ENCODE peak calls at places on chromosomes 7 and 10, in four cellular contexts. C is OCI-LY7; W is CD8-positive, alpha-beta T cell; Q is CD4-positive, CD25-positive, alpha-beta regulatory T cell. X is an unnamed sample.

GRCh38 chr7:80244206-80244956 is 109.8 kb downstream of the GNAI1 start:
- DNase-seq in C (no peak), W (no peak), Q (no peak), X (no peak)

GRCh38 chr7:102390697-102391484 is 5.3 kb upstream of the PRKRIP1 start:
- DNase-seq in C (peak; percentile 81), W (peak; percentile 81), Q (peak; percentile 62), X (peak; percentile 63)

GRCh38 chr10:33306756-33307519 is 27.5 kb downstream of the NRP1 start:
- DNase-seq in C (no peak), W (no peak), Q (no peak), X (no peak)

GRCh38 chr7:11125160-11125559 is 151.5 kb downstream of the PHF14 start:
- DNase-seq in C (no peak), W (no peak), Q (no peak), X (no peak)

GRCh38 chr7:45684910-45685618 is 110.9 kb downstream of the ADCY1 start:
- DNase-seq in C (no peak), W (peak; percentile 15), Q (no peak), X (no peak)

GRCh38 chr7:47571355-47572100 is 10.4 kb downstream of the TNS3 start:
- DNase-seq in C (no peak), W (no peak), Q (no peak), X (no peak)

GRCh38 chr7:7817748-7818147 is 99.3 kb upstream of the RPA3 start:
- DNase-seq in C (no peak), W (no peak), Q (peak; percentile 23), X (no peak)

GRCh38 chr7:22329816-22330524 is 27.0 kb downstream of the RAPGEF5 start:
- DNase-seq in C (no peak), W (no peak), Q (no peak), X (no peak)

GRCh38 chr7:157888579-157888978 is 551.8 kb downstream of the DNAJB6 start:
- DNase-seq in C (no peak), W (no peak), Q (no peak), X (no peak)

GRCh38 chr7:157885140-157885539 is 548.3 kb downstream of the DNAJB6 start:
- DNase-seq in C (no peak), W (no peak), Q (no peak), X (no peak)

GRCh38 chr7:157886261-157886660 is 549.5 kb downstream of the DNAJB6 start:
- DNase-seq in C (no peak), W (no peak), Q (no peak), X (no peak)

GRCh38 chr7:157886711-157887110 is 549.9 kb downstream of the DNAJB6 start:
- DNase-seq in C (no peak), W (no peak), Q (no peak), X (no peak)

GRCh38 chr7:157887400-157887799 is 550.6 kb downstream of the DNAJB6 start:
- DNase-seq in C (no peak), W (no peak), Q (no peak), X (no peak)
- H3K9me3 ChIP-seq in C (peaks cover 16% of the 10 kb centered on the region), W (no peaks in the 10 kb centered on the region), Q (no peaks in the 10 kb centered on the region), X (no peaks in the 10 kb centered on the region)

GRCh38 chr7:63024446-63024845 is 974.2 kb upstream of the ZNF722 start:
- DNase-seq in C (no peak), W (no peak), Q (no peak), X (no peak)
- H3K9me3 ChIP-seq in C (no peaks in the 10 kb centered on the region), W (no peaks in the 10 kb centered on the region), Q (peaks cover 5% of the 10 kb centered on the region), X (peaks cover 10% of the 10 kb centered on the region)

DNA sequence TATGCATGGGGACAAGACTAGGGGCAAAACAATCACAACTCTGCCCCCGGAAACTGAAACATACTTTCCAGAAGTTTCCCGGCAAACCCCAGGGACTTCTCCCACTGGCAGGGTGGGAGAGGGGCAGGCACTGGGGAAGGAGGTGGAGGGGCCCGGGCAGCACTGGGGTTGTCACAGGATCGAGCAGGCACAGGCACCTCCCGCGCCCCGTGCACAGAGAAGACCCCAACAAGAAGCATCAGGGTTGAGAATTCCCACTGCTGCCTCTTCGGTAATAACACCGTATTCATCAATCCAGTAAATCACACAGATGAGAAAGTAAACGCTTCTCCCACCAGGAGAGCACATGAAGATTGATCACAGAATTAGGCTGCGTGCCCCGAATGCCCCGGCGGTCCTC is 490.5 kb downstream of the PTPRN2 start:
- DNase-seq in C (no peak), W (no peak), Q (no peak), X (no peak)
- H3K9me3 ChIP-seq in C (no peaks in the 10 kb centered on the region), W (no peaks in the 10 kb centered on the region), Q (no peaks in the 10 kb centered on the region), X (no peaks in the 10 kb centered on the region)

GRCh38 chr7:153370092-153370491 is 610.5 kb downstream of the ACTR3B start:
- DNase-seq in C (no peak), W (no peak), Q (no peak), X (no peak)
- H3K9me3 ChIP-seq in C (no peaks in the 10 kb centered on the region), W (no peaks in the 10 kb centered on the region), Q (peaks cover 1% of the 10 kb centered on the region), X (no peaks in the 10 kb centered on the region)

DNA sequence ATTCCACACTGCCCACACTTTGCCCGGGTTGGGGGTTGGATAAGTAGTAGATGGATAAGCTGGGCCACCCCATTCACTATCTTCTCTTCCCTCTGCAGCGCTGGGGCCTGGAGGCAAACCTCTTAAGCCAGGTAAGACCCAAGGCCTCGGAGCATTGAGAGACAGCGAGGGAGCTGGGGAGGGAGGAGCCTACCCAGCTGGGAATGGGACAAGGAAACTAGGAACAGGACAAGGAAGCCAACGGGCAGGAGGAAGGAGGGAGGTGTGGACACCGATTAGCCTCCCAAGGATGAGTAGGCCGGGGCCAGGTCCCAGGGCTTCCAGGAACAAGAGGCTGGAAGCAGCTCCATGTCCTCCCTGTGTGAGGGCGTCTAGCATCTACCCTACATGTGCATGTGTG is 9.6 kb downstream of the ELN start:
- DNase-seq in C (no peak), W (no peak), Q (no peak), X (no peak)
- H3K9me3 ChIP-seq in C (no peaks in the 10 kb centered on the region), W (no peaks in the 10 kb centered on the region), Q (no peaks in the 10 kb centered on the region), X (no peaks in the 10 kb centered on the region)

DNA sequence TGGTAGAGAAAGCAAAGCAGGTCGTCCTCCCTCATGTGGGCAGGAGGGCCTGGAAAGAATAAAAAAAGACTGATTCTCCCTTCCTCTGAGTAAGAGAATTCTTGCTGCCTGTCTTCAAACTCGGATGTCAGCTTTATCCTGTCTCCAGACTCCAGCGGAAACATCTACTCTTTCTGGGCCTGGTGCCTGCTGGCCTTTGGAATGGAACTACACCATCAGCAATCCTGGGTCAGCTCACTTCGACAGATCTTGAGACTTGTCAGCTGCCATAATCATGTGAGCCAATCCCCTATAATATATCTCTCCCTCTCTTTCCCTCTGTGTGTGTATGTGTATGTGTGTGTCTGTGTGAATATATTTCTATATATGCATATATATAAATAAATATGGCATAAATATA is 411.0 kb upstream of the DPP6 start:
- DNase-seq in C (no peak), W (no peak), Q (no peak), X (no peak)
- H3K9me3 ChIP-seq in C (no peaks in the 10 kb centered on the region), W (no peaks in the 10 kb centered on the region), Q (peaks cover 3% of the 10 kb centered on the region), X (no peaks in the 10 kb centered on the region)

GRCh38 chr10:96165726-96166125 is 35.6 kb downstream of the ZNF518A start:
- DNase-seq in C (no peak), W (no peak), Q (no peak), X (no peak)
- H3K9me3 ChIP-seq in C (peaks cover 16% of the 10 kb centered on the region), W (peaks cover 10% of the 10 kb centered on the region), Q (peaks cover 25% of the 10 kb centered on the region), X (peaks cover 8% of the 10 kb centered on the region)

GRCh38 chr10:130398090-130398994 is 262.2 kb downstream of the GLRX3 start:
- DNase-seq in C (no peak), W (no peak), Q (no peak), X (no peak)
- H3K9me3 ChIP-seq in C (peaks cover 8% of the 10 kb centered on the region), W (no peaks in the 10 kb centered on the region), Q (peaks cover 4% of the 10 kb centered on the region), X (no peaks in the 10 kb centered on the region)